ENCODE peak calls at places on chromosomes 12 and 14, in seven cellular contexts. J is HCT116, H is SK-N-SH, Q is K562, V is HepG2, M is H1, U is GM12878. L is an unnamed sample.

GRCh38 chr12:45944771-45945170 is 45.6 kb downstream of the SCAF11 start:
- DNase-seq in J (no peak), H (no peak), Q (no peak), V (no peak), M (no peak), U (no peak), L (no peak)

GRCh38 chr12:42756841-42757661 is 167.5 kb upstream of the PRICKLE1 start:
- DNase-seq in J (peak; percentile 85), H (no peak), Q (no peak), V (no peak), M (peak; percentile 65), U (no peak), L (peak; percentile 17)

GRCh38 chr14:52299692-52300278 is 14.3 kb upstream of the PTGER2 start:
- DNase-seq in J (peak; percentile 31), H (peak; percentile 59), Q (peak; percentile 14), V (peak; percentile 59), M (no peak), U (no peak), L (peak; percentile 50)

GRCh38 chr12:40144023-40144422 is 38.1 kb upstream of the SLC2A13 start:
- DNase-seq in J (no peak), H (no peak), Q (no peak), V (no peak), M (no peak), U (no peak), L (no peak)

GRCh38 chr14:84162658-84163057 is 1367.3 kb upstream of the FLRT2 start:
- DNase-seq in J (no peak), H (no peak), Q (no peak), V (no peak), M (no peak), U (no peak), L (no peak)

GRCh38 chr12:127280393-127281275 is 986.3 kb upstream of the TMEM132C start:
- DNase-seq in J (peak; percentile 62), H (peak; percentile 33), Q (peak; percentile 86), V (peak; percentile 4), M (peak; percentile 99), U (no peak), L (no peak)

GRCh38 chr12:109734219-109735000 is 20.8 kb downstream of the FAM222A start:
- DNase-seq in J (no peak), H (peak; percentile 62), Q (no peak), V (no peak), M (peak; percentile 63), U (no peak), L (no peak)

GRCh38 chr14:37078131-37078530 is 94.3 kb downstream of the SLC25A21 start:
- DNase-seq in J (no peak), H (no peak), Q (no peak), V (no peak), M (no peak), U (no peak), L (no peak)

GRCh38 chr14:79084861-79085260 is 914.7 kb downstream of the NRXN3 start:
- DNase-seq in J (no peak), H (no peak), Q (no peak), V (no peak), M (no peak), U (no peak), L (no peak)

GRCh38 chr12:113439606-113440030 is 17.4 kb downstream of the SDSL start:
- DNase-seq in J (no peak), H (peak; percentile 80), Q (peak; percentile 77), V (peak; percentile 40), M (peak; percentile 89), U (no peak), L (peak; percentile 68)

GRCh38 chr12:12467701-12468218 is 94.9 kb downstream of the DUSP16 start:
- DNase-seq in J (no peak), H (no peak), Q (no peak), V (no peak), M (no peak), U (no peak), L (no peak)

GRCh38 chr14:76257842-76258397 is 106.2 kb downstream of the GPATCH2L start:
- DNase-seq in J (no peak), H (no peak), Q (peak; percentile 73), V (no peak), M (no peak), U (no peak), L (no peak)

GRCh38 chr12:108078428-108078827 is 50.7 kb upstream of the WSCD2 start:
- DNase-seq in J (no peak), H (no peak), Q (no peak), V (no peak), M (no peak), U (no peak), L (no peak)

GRCh38 chr12:132138941-132139871 is 4.9 kb downstream of the DDX51 start:
- DNase-seq in J (no peak), H (no peak), Q (no peak), V (no peak), M (no peak), U (no peak), L (no peak)

GRCh38 chr14:101776315-101776714 is 14.8 kb downstream of the PPP2R5C start:
- DNase-seq in J (no peak), H (no peak), Q (no peak), V (no peak), M (no peak), U (no peak), L (no peak)

GRCh38 chr14:73833024-73833423 is 18.6 kb upstream of the PTGR2 start:
- DNase-seq in J (no peak), H (no peak), Q (no peak), V (no peak), M (no peak), U (no peak), L (no peak)

GRCh38 chr12:32780111-32780510 is 24.4 kb upstream of the YARS2 start:
- DNase-seq in J (no peak), H (no peak), Q (no peak), V (no peak), M (no peak), U (no peak), L (no peak)

GRCh38 chr12:3187846-3188755 is 110.9 kb downstream of the TSPAN9 start:
- DNase-seq in J (no peak), H (no peak), Q (no peak), V (no peak), M (no peak), U (no peak), L (no peak)

GRCh38 chr12:117525766-117526165 is 164.3 kb upstream of the NOS1 start:
- DNase-seq in J (no peak), H (no peak), Q (no peak), V (no peak), M (no peak), U (no peak), L (no peak)

DNA sequence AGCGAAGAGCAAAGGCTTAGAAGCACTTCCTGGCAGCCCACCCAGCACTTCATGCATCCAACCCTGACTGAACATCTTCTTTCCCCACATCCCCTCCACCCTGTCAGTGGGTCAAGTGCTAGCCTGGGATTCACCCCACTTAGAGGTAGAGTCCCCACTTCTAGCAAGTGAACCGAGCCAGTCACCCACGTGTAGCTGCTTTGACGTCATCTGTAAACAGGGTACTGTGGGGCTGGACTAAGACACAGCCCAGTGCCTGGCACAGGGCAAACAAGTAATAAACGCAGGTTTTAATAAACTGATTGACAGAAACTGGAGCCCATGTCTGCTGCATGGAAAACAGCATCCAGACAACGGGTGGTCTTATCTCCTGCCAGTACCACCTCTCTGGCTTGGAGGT is 61.7 kb downstream of the ITPK1 start:
- DNase-seq in J (no peak), H (no peak), Q (no peak), V (no peak), M (no peak), U (no peak), L (no peak)
- TF ChIP-seq JUND in J (no peak), H (no peak), Q (no peak), V (no peak), M (no peak), U (no peak), L (no peak)

GRCh38 chr12:49549735-49550710 is 11.2 kb downstream of the KCNH3 start:
- DNase-seq in J (no peak), H (peak; percentile 20), Q (no peak), V (no peak), M (no peak), U (no peak), L (no peak)
- TF ChIP-seq JUND in J (no peak), H (no peak), Q (no peak), V (no peak), M (no peak), U (no peak), L (no peak)

DNA sequence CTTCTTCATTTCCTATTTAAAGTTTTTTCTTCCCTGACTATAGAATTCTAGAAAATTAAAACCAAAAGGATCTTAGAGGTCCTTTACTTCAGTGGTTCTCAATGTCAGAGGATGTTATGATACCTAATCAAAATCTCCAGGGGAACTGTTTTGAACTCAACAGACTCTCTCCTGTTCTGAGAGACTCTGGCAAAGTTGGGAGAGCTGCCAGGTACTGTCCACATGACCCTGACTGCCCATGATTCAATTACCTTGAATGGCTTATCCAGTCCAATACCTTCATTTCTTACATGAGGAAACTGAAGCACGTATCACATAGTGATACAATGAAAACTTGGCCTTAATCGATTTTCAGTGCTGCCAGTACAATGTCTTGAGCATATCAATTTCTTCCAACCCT is 16.6 kb downstream of the ALKBH1 start:
- DNase-seq in J (no peak), H (no peak), Q (no peak), V (no peak), M (no peak), U (no peak), L (no peak)
- TF ChIP-seq JUND in J (no peak), H (no peak), Q (no peak), V (no peak), M (no peak), U (no peak), L (no peak)

GRCh38 chr12:6334940-6335450 is 6.9 kb downstream of the TNFRSF1A start:
- DNase-seq in J (no peak), H (no peak), Q (no peak), V (no peak), M (no peak), U (no peak), L (no peak)

GRCh38 chr12:6335451-6336078 is 6.3 kb downstream of the TNFRSF1A start:
- DNase-seq in J (no peak), H (peak; percentile 74), Q (peak; percentile 54), V (peak; percentile 90), M (peak; percentile 70), U (peak; percentile 60), L (no peak)

GRCh38 chr12:6337958-6338406 is 3.9 kb downstream of the TNFRSF1A start:
- DNase-seq in J (no peak), H (no peak), Q (no peak), V (peak; percentile 30), M (no peak), U (no peak), L (no peak)

GRCh38 chr12:6336859-6337744 is 4.8 kb downstream of the TNFRSF1A start:
- DNase-seq in J (no peak), H (no peak), Q (peak; percentile 29), V (no peak), M (no peak), U (no peak), L (no peak)

DNA sequence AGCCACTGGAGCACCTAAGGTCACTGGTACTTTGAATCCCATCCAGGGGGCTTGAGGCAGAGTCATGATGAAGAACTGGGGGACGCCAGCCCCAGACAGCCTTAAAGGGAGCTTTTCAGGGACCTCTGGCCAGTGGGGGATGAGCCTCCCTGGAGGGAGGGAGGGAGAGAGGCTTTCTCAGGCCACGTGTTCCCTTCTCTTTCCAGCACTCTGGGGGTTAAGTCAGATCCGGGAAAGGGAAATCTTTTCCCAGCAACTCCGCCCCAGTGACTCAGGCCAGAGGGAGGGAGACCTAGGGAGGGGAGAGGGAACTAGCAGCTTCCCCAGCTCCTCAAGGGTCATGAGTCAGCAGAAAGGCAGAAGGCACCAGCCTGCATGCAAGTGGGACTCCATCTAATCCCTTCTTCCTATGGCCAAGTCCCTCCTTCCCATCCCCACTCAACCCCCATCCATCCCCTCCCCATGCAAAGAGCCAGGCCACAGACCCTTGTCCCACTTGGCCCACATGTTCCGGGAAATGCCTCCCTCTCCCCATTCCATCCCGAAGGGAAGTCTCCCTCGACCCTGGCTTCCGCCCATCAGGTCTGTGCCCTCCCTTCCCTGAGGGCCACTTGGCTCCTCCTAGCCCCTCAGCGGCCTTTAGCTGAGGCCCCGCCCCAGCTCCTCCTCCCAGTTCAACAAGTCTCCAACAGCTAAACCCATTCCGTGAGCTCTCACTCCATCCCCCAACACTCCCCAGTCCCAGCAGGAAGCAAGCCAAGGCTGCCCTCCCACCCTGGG is 5.6 kb downstream of the TNFRSF1A start:
- DNase-seq in J (peak; percentile 96), H (peak; percentile 74), Q (peak; percentile 78), V (peak; percentile 94), M (peak; percentile 89), U (no peak), L (peak; percentile 50)
- TF ChIP-seq JUND in J (no peak), H (peak; percentile 89), Q (peak; percentile 90), V (no peak), M (peak; percentile 54), U (no peak), L (no peak)